ENCODE peak calls at places on chromosome 13, in four cellular contexts. X is endothelial cell of umbilical vein, I is tibial artery, A is upper lobe of right lung. L is an unnamed sample. For H3K4me1 and H3K27me3, the result is how much of the 10 kb centered on the place peaks cover.

GRCh38 chr13:24087611-24088235 is 72.8 kb upstream of the SPATA13 start:
- DNase-seq in X (no peak), I (no peak), A (no peak), L (peak)

GRCh38 chr13:26624572-26624971 is 67.1 kb downstream of the WASF3 start:
- DNase-seq in X (no peak), I (no peak), A (no peak), L (no peak)

GRCh38 chr13:38430761-38431160 is 81.1 kb downstream of the UFM1 start:
- DNase-seq in I (no peak), X (no peak), A (no peak), L (no peak)

GRCh38 chr13:74061939-74062595 is 72.1 kb downstream of the KLF12 start:
- DNase-seq in A (no peak), I (no peak), X (peak), L (no peak)

GRCh38 chr13:103471896-103472295 is 405.7 kb upstream of the SLC10A2 start:
- DNase-seq in A (no peak), X (no peak), I (no peak), L (no peak)

GRCh38 chr13:34025746-34026145 is 207.8 kb downstream of the RFC3 start:
- DNase-seq in I (no peak), X (peak), A (no peak), L (no peak)

GRCh38 chr13:51632643-51633357 is 48.5 kb downstream of the WDFY2 start:
- DNase-seq in X (no peak), I (no peak), A (no peak), L (peak)

GRCh38 chr13:101453784-101454201 is 1.3 kb downstream of the ITGBL1 start:
- DNase-seq in A (peak), X (peak), I (no peak), L (peak)

GRCh38 chr13:72473321-72473720 is 254.1 kb downstream of the MZT1 start:
- DNase-seq in X (no peak), A (no peak), I (no peak), L (no peak)

GRCh38 chr13:106373304-106373988 is 162.0 kb downstream of the EFNB2 start:
- DNase-seq in X (no peak), I (no peak), A (no peak), L (no peak)

GRCh38 chr13:19838726-19839342 is 24.6 kb downstream of the ZMYM5 start:
- DNase-seq in X (no peak), A (no peak), I (no peak), L (no peak)

GRCh38 chr13:40236566-40237168 is 429.8 kb downstream of the FOXO1 start:
- DNase-seq in I (peak), X (no peak), A (no peak), L (peak)

GRCh38 chr13:25291691-25292090 is 4.4 kb upstream of the MTMR6 start:
- DNase-seq in A (no peak), X (no peak), I (no peak), L (no peak)

GRCh38 chr13:109687559-109688448 is 98.6 kb downstream of the IRS2 start:
- DNase-seq in I (no peak), X (no peak), A (no peak), L (no peak)
- TF ChIP-seq CTCF in I (no peak), X (no peak), A (no peak), L (no peak)

GRCh38 chr13:99733346-99733745 is 232.1 kb downstream of the TM9SF2 start:
- DNase-seq in I (no peak), X (no peak), A (no peak), L (no peak)

GRCh38 chr13:99729745-99730144 is 228.5 kb downstream of the TM9SF2 start:
- DNase-seq in I (no peak), X (no peak), A (no peak), L (no peak)

GRCh38 chr13:99730403-99730802 is 229.1 kb downstream of the TM9SF2 start:
- DNase-seq in I (no peak), A (no peak), X (no peak), L (no peak)

GRCh38 chr13:99734013-99734693 is 232.9 kb downstream of the TM9SF2 start:
- DNase-seq in X (no peak), A (no peak), I (no peak), L (no peak)

GRCh38 chr13:99731747-99732146 is 230.5 kb downstream of the TM9SF2 start:
- DNase-seq in X (no peak), I (no peak), A (no peak), L (no peak)
- H3K4me1 ChIP-seq in X (under half), I (under half), A (under half), L (under half)

GRCh38 chr13:112188298-112188610 is 121.3 kb downstream of the SOX1 start:
- DNase-seq in X (no peak), A (no peak), I (no peak), L (no peak)

GRCh38 chr13:112194579-112194978 is 127.6 kb downstream of the SOX1 start:
- DNase-seq in A (no peak), X (no peak), I (no peak), L (no peak)

GRCh38 chr13:112198611-112199010 is 131.7 kb downstream of the SOX1 start:
- DNase-seq in I (no peak), A (no peak), X (no peak), L (no peak)

GRCh38 chr13:112194167-112194530 is 127.2 kb downstream of the SOX1 start:
- DNase-seq in I (no peak), X (no peak), A (no peak), L (no peak)

DNA sequence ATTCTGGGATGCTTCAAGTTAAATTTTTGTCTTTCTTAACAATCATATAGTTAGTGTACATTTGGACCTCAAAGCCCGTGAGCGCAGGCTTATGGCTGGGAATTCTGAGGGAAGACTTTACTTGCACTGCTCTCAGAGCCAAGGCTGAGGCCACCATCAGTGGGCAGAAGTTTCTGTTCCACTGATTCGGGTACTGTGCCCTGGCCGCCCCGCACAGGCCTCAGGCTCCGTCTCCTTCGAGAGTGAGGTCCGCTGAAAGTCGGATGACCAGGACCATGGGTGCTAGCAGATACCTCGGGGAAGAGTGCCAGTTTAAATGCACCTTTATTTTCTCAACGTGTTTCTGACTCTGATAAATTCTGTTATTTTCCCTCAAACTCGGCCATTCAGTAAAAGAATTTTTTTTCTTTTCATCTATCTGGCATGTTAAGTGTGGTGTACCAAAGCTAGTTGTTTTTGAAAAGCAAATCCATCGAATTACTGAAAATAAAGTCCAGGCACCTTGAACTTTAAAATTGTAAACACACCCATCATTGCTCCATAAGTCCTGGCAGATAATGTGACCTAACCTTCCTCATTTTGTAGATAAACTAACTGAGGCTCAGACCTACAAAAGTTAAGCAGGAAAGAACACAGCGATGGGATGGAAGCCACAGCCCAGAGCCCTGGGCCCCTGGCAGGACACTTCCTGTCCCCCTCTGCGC is 126.7 kb downstream of the SOX1 start:
- DNase-seq in I (no peak), A (no peak), X (no peak), L (no peak)
- H3K27me3 ChIP-seq in I (under half), A (under half), X (under half), L (under half)

GRCh38 chr13:29767006-29767405 is 83.4 kb downstream of the UBL3 start:
- DNase-seq in I (no peak), X (no peak), A (no peak), L (no peak)
- TF ChIP-seq CTCF in I (no peak), X (no peak), A (no peak), L (no peak)

GRCh38 chr13:113489171-113489548 is 1.4 kb downstream of the DCUN1D2 start:
- DNase-seq in I (no peak), X (no peak), A (no peak), L (no peak)
- H3K4me1 ChIP-seq in I (under half), X (under half), A (under half), L (under half)

GRCh38 chr13:76389321-76389720 is 496.9 kb downstream of the KCTD12 start:
- DNase-seq in A (no peak), I (no peak), X (no peak), L (no peak)
- H3K27me3 ChIP-seq in A (under half), I (under half), X (under half), L (under half)